ENCODE peak calls at places on chromosomes 1 and 21, in seven cellular contexts. S is mesenchymal stem cell, A is H9, O is IMR-90, Q is H1, U is neuronal stem cell, I is trophoblast cell. J is an unnamed sample.
A peak's percentile ranks its signal among the peaks of the same experiment; 100 is the strongest.

GRCh38 chr1:193070942-193071341 is 11.5 kb downstream of the RO60 start:
- DNase-seq in S (peak; percentile 14), A (peak; percentile 36), O (no peak), Q (no peak), U (no peak), I (no peak), J (peak; percentile 56)

GRCh38 chr1:199422206-199422605 is 605.3 kb upstream of the NR5A2 start:
- DNase-seq in S (peak; percentile 60), A (peak; percentile 62), O (peak; percentile 55), Q (peak; percentile 17), U (no peak), I (peak; percentile 50), J (peak; percentile 83)

GRCh38 chr1:189205863-189206262 is 1271.8 kb downstream of the BRINP3 start:
- DNase-seq in S (no peak), A (no peak), O (peak; percentile 30), Q (no peak), U (no peak), I (no peak), J (no peak)

GRCh38 chr1:231381729-231382128 is 40.4 kb downstream of the EGLN1 start:
- DNase-seq in S (no peak), A (no peak), O (no peak), Q (no peak), U (no peak), I (no peak), J (no peak)

GRCh38 chr1:160618763-160619274 is 28.0 kb downstream of the SLAMF1 start:
- DNase-seq in S (peak; percentile 6), A (no peak), O (no peak), Q (no peak), U (no peak), I (peak; percentile 30), J (peak; percentile 50)

GRCh38 chr1:233334092-233334491 is 6.6 kb downstream of the MAP3K21 start:
- DNase-seq in S (no peak), A (no peak), O (no peak), Q (no peak), U (no peak), I (no peak), J (no peak)

GRCh38 chr1:63772201-63772600 is 1.6 kb upstream of the ROR1 start:
- DNase-seq in S (no peak), A (no peak), O (no peak), Q (no peak), U (no peak), I (peak; percentile 89), J (no peak)

GRCh38 chr1:166020229-166020628 is 146.6 kb downstream of the FAM78B start:
- DNase-seq in S (no peak), A (no peak), O (no peak), Q (no peak), U (no peak), I (no peak), J (no peak)

GRCh38 chr1:167599839-167600581 is 30.0 kb upstream of the RCSD1 start:
- DNase-seq in S (peak; percentile 55), A (no peak), O (peak; percentile 22), Q (no peak), U (no peak), I (peak; percentile 38), J (peak; percentile 65)

GRCh38 chr21:15289896-15290841 is 225.4 kb upstream of the NRIP1 start:
- DNase-seq in S (no peak), A (peak; percentile 92), O (no peak), Q (no peak), U (peak; percentile 30), I (peak; percentile 72), J (peak; percentile 62)

GRCh38 chr1:184743062-184743756 is 11.4 kb downstream of the EDEM3 start:
- DNase-seq in S (no peak), A (no peak), O (peak; percentile 11), Q (no peak), U (no peak), I (no peak), J (no peak)

GRCh38 chr1:219422811-219423598 is 189.9 kb downstream of the ZC3H11B start:
- DNase-seq in S (no peak), A (no peak), O (peak; percentile 89), Q (no peak), U (no peak), I (no peak), J (no peak)

GRCh38 chr1:59361766-59362165 is 64.9 kb downstream of the FGGY start:
- DNase-seq in S (peak; percentile 15), A (no peak), O (no peak), Q (no peak), U (no peak), I (no peak), J (no peak)

GRCh38 chr1:183844806-183845205 is 39.9 kb downstream of the RGL1 start:
- DNase-seq in S (no peak), A (no peak), O (no peak), Q (no peak), U (no peak), I (no peak), J (no peak)

GRCh38 chr1:205504311-205505075 is at the start of gene CDK18:
- DNase-seq in S (peak; percentile 55), A (peak; percentile 97), O (no peak), Q (peak; percentile 69), U (peak; percentile 49), I (peak; percentile 51), J (peak; percentile 90)

GRCh38 chr1:1179983-1180861 is 6.5 kb downstream of the TTLL10 start:
- DNase-seq in S (no peak), A (peak; percentile 36), O (no peak), Q (no peak), U (no peak), I (no peak), J (no peak)

GRCh38 chr1:230066466-230067404 is at the start of gene GALNT2:
- DNase-seq in S (peak; percentile 85), A (peak; percentile 95), O (peak; percentile 79), Q (peak; percentile 61), U (peak; percentile 93), I (peak; percentile 92), J (peak; percentile 95)

GRCh38 chr1:54180666-54181360 is 19.0 kb downstream of the CYB5RL start:
- DNase-seq in S (no peak), A (no peak), O (no peak), Q (no peak), U (no peak), I (no peak), J (no peak)

GRCh38 chr1:204384636-204385354 is 25.1 kb upstream of the PLEKHA6 start:
- DNase-seq in S (no peak), A (no peak), O (peak; percentile 50), Q (no peak), U (no peak), I (peak; percentile 2), J (no peak)

GRCh38 chr21:44885615-44886014 is 12.1 kb upstream of the PTTG1IP start:
- DNase-seq in S (no peak), A (no peak), O (no peak), Q (no peak), U (no peak), I (no peak), J (no peak)

GRCh38 chr1:229003233-229004031 is 267.5 kb upstream of the RAB4A start:
- DNase-seq in S (no peak), A (no peak), O (no peak), Q (no peak), U (no peak), I (peak; percentile 77), J (peak; percentile 34)

GRCh38 chr1:77036560-77036959 is 169.3 kb downstream of the ST6GALNAC5 start:
- DNase-seq in S (peak; percentile 54), A (no peak), O (peak; percentile 56), Q (no peak), U (no peak), I (peak; percentile 84), J (peak; percentile 45)

GRCh38 chr1:107870691-107871090 is 94.3 kb downstream of the VAV3 start:
- DNase-seq in S (no peak), A (no peak), O (no peak), Q (no peak), U (no peak), I (no peak), J (no peak)

GRCh38 chr1:18962121-18962721 is 5.7 kb upstream of the IFFO2 start:
- DNase-seq in S (no peak), A (no peak), O (no peak), Q (no peak), U (no peak), I (peak; percentile 73), J (peak; percentile 73)

GRCh38 chr1:154407021-154407865 is 2.1 kb downstream of the IL6R start:
- DNase-seq in S (peak; percentile 41), A (no peak), O (no peak), Q (no peak), U (no peak), I (peak; percentile 26), J (no peak)
- H4K8ac ChIP-seq in S (peak overlapping the region; percentile 73), A (no peak overlapping the region), O (peak overlapping the region; percentile 86), Q (no peak overlapping the region), U (no peak overlapping the region), I (no peak overlapping the region), J (no peak overlapping the region)

GRCh38 chr1:84426376-84426775 is 28.1 kb downstream of the DNASE2B start:
- DNase-seq in S (no peak), A (no peak), O (no peak), Q (no peak), U (no peak), I (no peak), J (no peak)
- H4K8ac ChIP-seq in S (no peak overlapping the region), A (no peak overlapping the region), O (no peak overlapping the region), Q (no peak overlapping the region), U (no peak overlapping the region), I (no peak overlapping the region), J (no peak overlapping the region)

GRCh38 chr1:150371110-150371509 is 7.2 kb downstream of the RPRD2 start:
- DNase-seq in S (no peak), A (no peak), O (no peak), Q (no peak), U (no peak), I (no peak), J (no peak)

GRCh38 chr1:150376110-150376509 is 12.2 kb downstream of the RPRD2 start:
- DNase-seq in S (no peak), A (no peak), O (no peak), Q (no peak), U (no peak), I (no peak), J (no peak)

GRCh38 chr1:150366416-150367296 is 2.7 kb downstream of the RPRD2 start:
- DNase-seq in S (peak; percentile 22), A (no peak), O (peak; percentile 48), Q (no peak), U (no peak), I (peak; percentile 21), J (peak; percentile 34)

DNA sequence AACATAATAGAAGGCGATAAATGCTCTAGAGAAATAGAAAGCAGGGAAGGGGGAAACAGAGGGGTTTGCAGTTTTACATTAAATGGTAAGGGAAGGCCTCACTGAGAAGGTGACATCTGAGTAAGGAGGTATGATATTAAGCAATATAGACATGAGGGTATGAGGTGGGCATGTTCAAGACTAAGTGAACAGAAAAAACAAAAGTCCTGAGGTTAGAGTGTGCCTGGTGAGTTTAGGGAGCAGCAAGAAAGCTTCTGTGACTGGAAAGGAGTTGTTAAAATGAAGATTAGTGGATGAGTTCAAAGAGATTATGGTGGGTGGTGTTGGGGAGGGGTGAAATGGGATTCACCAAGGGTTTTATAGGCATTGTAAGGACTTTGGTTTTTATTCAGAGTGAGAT is 8.6 kb downstream of the RPRD2 start:
- DNase-seq in S (no peak), A (no peak), O (no peak), Q (no peak), U (no peak), I (no peak), J (no peak)
- H4K8ac ChIP-seq in S (no peak overlapping the region), A (no peak overlapping the region), O (no peak overlapping the region), Q (no peak overlapping the region), U (no peak overlapping the region), I (no peak overlapping the region), J (no peak overlapping the region)

DNA sequence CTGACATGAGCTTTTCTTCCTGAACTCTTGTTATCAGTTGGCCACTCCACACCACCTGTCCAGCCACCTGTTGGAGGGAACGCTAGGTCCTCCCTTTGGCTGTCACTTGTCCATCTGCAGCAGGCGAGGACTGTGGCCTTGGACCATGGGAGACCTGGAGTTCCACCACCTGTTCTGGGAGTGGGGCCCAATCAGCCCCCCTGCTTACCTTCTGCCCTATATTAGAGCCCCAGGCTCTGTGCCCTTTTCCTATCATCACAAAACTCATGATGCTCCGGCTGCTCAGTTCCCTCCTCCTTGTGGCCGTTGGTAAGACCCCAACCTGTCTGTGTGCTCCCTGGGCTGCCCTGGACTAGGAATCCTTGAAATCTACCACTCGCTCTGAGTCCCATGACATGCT is at the start of gene CELA3A:
- DNase-seq in S (no peak), A (no peak), O (no peak), Q (no peak), U (no peak), I (no peak), J (no peak)
- H4K8ac ChIP-seq in S (no peak within 1 kb of the TSS), A (no peak within 1 kb of the TSS), O (no peak within 1 kb of the TSS), Q (no peak within 1 kb of the TSS), U (no peak within 1 kb of the TSS), I (no peak within 1 kb of the TSS), J (no peak within 1 kb of the TSS)